ENCODE peak calls at places on chromosomes 5 and 9, in five cellular contexts. One of them, this sample, is unnamed.

GRCh38 chr5:153463806-153464205 is 26.7 kb upstream of the GRIA1 start:
- DNase-seq in K562: no peak
- DNase-seq in HepG2: no peak
- DNase-seq in SK-N-SH: no peak
- DNase-seq in H1: no peak
- DNase-seq in this sample: no peak

GRCh38 chr5:423626-424258 is 19.2 kb upstream of the EXOC3 start:
- DNase-seq in K562: peak; percentile 40
- DNase-seq in HepG2: no peak
- DNase-seq in SK-N-SH: no peak
- DNase-seq in H1: no peak
- DNase-seq in this sample: no peak

GRCh38 chr5:93192107-93192506 is 388.9 kb downstream of the NR2F1-AS1 start:
- DNase-seq in K562: no peak
- DNase-seq in HepG2: peak; percentile 71
- DNase-seq in SK-N-SH: no peak
- DNase-seq in H1: no peak
- DNase-seq in this sample: no peak

GRCh38 chr5:60517094-60517694 is 182.8 kb downstream of the DEPDC1B start:
- DNase-seq in K562: no peak
- DNase-seq in HepG2: no peak
- DNase-seq in SK-N-SH: no peak
- DNase-seq in H1: no peak
- DNase-seq in this sample: no peak

GRCh38 chr5:11273180-11273882 is 512.3 kb upstream of the DAP start:
- DNase-seq in K562: no peak
- DNase-seq in HepG2: no peak
- DNase-seq in SK-N-SH: no peak
- DNase-seq in H1: no peak
- DNase-seq in this sample: no peak

GRCh38 chr9:121916008-121916407 is 177.1 kb downstream of the TTLL11 start:
- DNase-seq in K562: no peak
- DNase-seq in HepG2: no peak
- DNase-seq in SK-N-SH: no peak
- DNase-seq in H1: no peak
- DNase-seq in this sample: no peak

GRCh38 chr5:15388856-15389255 is 111.1 kb upstream of the FBXL7 start:
- DNase-seq in K562: no peak
- DNase-seq in HepG2: no peak
- DNase-seq in SK-N-SH: peak; percentile 71
- DNase-seq in H1: no peak
- DNase-seq in this sample: no peak

GRCh38 chr5:89421035-89421434 is 538.1 kb upstream of the MEF2C start:
- DNase-seq in K562: no peak
- DNase-seq in HepG2: no peak
- DNase-seq in SK-N-SH: no peak
- DNase-seq in H1: no peak
- DNase-seq in this sample: no peak

GRCh38 chr5:79806741-79807140 is 117.1 kb downstream of the CMYA5 start:
- DNase-seq in K562: peak; percentile 18
- DNase-seq in HepG2: no peak
- DNase-seq in SK-N-SH: no peak
- DNase-seq in H1: no peak
- DNase-seq in this sample: no peak

GRCh38 chr5:180467989-180468731 is 26.0 kb upstream of the CNOT6 start:
- DNase-seq in K562: no peak
- DNase-seq in HepG2: no peak
- DNase-seq in SK-N-SH: no peak
- DNase-seq in H1: no peak
- DNase-seq in this sample: no peak

GRCh38 chr5:141758316-141758965 is 76.4 kb upstream of the ARAP3 start:
- DNase-seq in K562: no peak
- DNase-seq in HepG2: no peak
- DNase-seq in SK-N-SH: no peak
- DNase-seq in H1: no peak
- DNase-seq in this sample: no peak

GRCh38 chr9:34612788-34613390 is 992 bp upstream of the RPP25L start:
- DNase-seq in K562: peak; percentile 85
- DNase-seq in HepG2: peak; percentile 73
- DNase-seq in SK-N-SH: peak; percentile 84
- DNase-seq in H1: peak; percentile 90
- DNase-seq in this sample: peak; percentile 56

GRCh38 chr5:122726990-122727616 is 47.8 kb upstream of the SNX2 start:
- DNase-seq in K562: no peak
- DNase-seq in HepG2: no peak
- DNase-seq in SK-N-SH: no peak
- DNase-seq in H1: no peak
- DNase-seq in this sample: no peak

GRCh38 chr5:169856571-169856970 is 123.7 kb downstream of the INSYN2B start:
- DNase-seq in K562: peak; percentile 37
- DNase-seq in HepG2: no peak
- DNase-seq in SK-N-SH: no peak
- DNase-seq in H1: no peak
- DNase-seq in this sample: no peak

GRCh38 chr5:78972654-78973428 is 12.3 kb downstream of the ARSB start:
- DNase-seq in K562: no peak
- DNase-seq in HepG2: no peak
- DNase-seq in SK-N-SH: peak; percentile 62
- DNase-seq in H1: no peak
- DNase-seq in this sample: no peak

GRCh38 chr9:69945671-69946141 is 97.9 kb upstream of the MAMDC2 start:
- DNase-seq in K562: peak; percentile 16
- DNase-seq in HepG2: no peak
- DNase-seq in SK-N-SH: no peak
- DNase-seq in H1: no peak
- DNase-seq in this sample: peak; percentile 41

GRCh38 chr9:138103824-138104206 is 226.2 kb downstream of the CACNA1B start:
- DNase-seq in K562: no peak
- DNase-seq in HepG2: no peak
- DNase-seq in SK-N-SH: no peak
- DNase-seq in H1: peak; percentile 35
- DNase-seq in this sample: no peak

GRCh38 chr9:89038354-89039091 is 47.3 kb downstream of the S1PR3 start:
- DNase-seq in K562: no peak
- DNase-seq in HepG2: no peak
- DNase-seq in SK-N-SH: no peak
- DNase-seq in H1: no peak
- DNase-seq in this sample: no peak

GRCh38 chr9:34823778-34824177 is 113.8 kb upstream of the CCL21 start:
- DNase-seq in K562: no peak
- DNase-seq in HepG2: no peak
- DNase-seq in SK-N-SH: no peak
- DNase-seq in H1: no peak
- DNase-seq in this sample: no peak

GRCh38 chr5:81233080-81233634 is at the start of gene CKMT2:
- DNase-seq in K562: peak; percentile 10
- DNase-seq in HepG2: peak; percentile 33
- DNase-seq in SK-N-SH: no peak
- DNase-seq in H1: peak; percentile 93
- DNase-seq in this sample: no peak

GRCh38 chr5:639253-639530 is 27.1 kb downstream of the CEP72 start:
- DNase-seq in K562: no peak
- DNase-seq in HepG2: no peak
- DNase-seq in SK-N-SH: no peak
- DNase-seq in H1: no peak
- DNase-seq in this sample: no peak

GRCh38 chr5:60842859-60843692 is 993 bp downstream of the ELOVL7 start:
- DNase-seq in K562: peak; percentile 16
- DNase-seq in HepG2: no peak
- DNase-seq in SK-N-SH: peak; percentile 55
- DNase-seq in H1: peak; percentile 69
- DNase-seq in this sample: no peak

GRCh38 chr5:68273717-68274409 is 58.3 kb downstream of the PIK3R1 start:
- DNase-seq in K562: no peak
- DNase-seq in HepG2: no peak
- DNase-seq in SK-N-SH: no peak
- DNase-seq in H1: no peak
- DNase-seq in this sample: no peak

GRCh38 chr5:122858451-122858850 is 13.0 kb downstream of the SNX24 start:
- DNase-seq in K562: no peak
- DNase-seq in HepG2: no peak
- DNase-seq in SK-N-SH: peak; percentile 50
- DNase-seq in H1: no peak
- DNase-seq in this sample: no peak

GRCh38 chr9:38172601-38173000 is 103.6 kb upstream of the SHB start:
- DNase-seq in K562: no peak
- DNase-seq in HepG2: no peak
- DNase-seq in SK-N-SH: peak; percentile 32
- DNase-seq in H1: no peak
- DNase-seq in this sample: no peak

GRCh38 chr5:77697692-77698091 is 59.2 kb upstream of the OTP start:
- DNase-seq in K562: no peak
- DNase-seq in HepG2: no peak
- DNase-seq in SK-N-SH: no peak
- DNase-seq in H1: no peak
- DNase-seq in this sample: no peak

GRCh38 chr9:135813671-135814290 is 93.6 kb downstream of the CAMSAP1 start:
- DNase-seq in K562: no peak
- DNase-seq in HepG2: no peak
- DNase-seq in SK-N-SH: no peak
- DNase-seq in H1: no peak
- DNase-seq in this sample: no peak

GRCh38 chr9:135816179-135816970 is 91.0 kb downstream of the CAMSAP1 start:
- DNase-seq in K562: no peak
- DNase-seq in HepG2: no peak
- DNase-seq in SK-N-SH: no peak
- DNase-seq in H1: no peak
- DNase-seq in this sample: no peak

GRCh38 chr9:135812961-135813360 is 94.4 kb downstream of the CAMSAP1 start:
- DNase-seq in K562: no peak
- DNase-seq in HepG2: no peak
- DNase-seq in SK-N-SH: no peak
- DNase-seq in H1: no peak
- DNase-seq in this sample: no peak

GRCh38 chr9:135815433-135816178 is 91.7 kb downstream of the CAMSAP1 start:
- DNase-seq in K562: no peak
- DNase-seq in HepG2: no peak
- DNase-seq in SK-N-SH: no peak
- DNase-seq in H1: no peak
- DNase-seq in this sample: no peak

DNA sequence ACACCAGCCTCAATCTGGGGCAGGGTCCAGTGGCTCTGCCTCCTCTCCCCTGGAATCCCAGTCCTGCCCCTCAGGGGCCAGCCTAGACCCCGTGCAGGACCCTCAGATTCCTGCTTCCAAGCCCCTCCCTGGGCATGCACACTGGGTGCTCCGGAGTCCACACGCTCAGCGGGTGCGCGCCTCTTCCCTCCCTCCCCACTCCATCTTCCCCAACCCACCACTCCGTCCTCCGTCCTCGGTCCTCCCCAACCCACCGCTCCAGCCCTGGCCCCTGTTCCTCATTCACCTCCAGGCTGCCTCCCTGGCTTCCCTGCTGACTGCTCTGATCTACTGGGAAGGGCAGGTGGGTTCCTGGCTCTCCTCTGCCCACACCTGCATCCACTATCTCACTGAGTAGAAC is 92.9 kb downstream of the CAMSAP1 start:
- DNase-seq in K562: no peak
- DNase-seq in HepG2: no peak
- DNase-seq in SK-N-SH: no peak
- DNase-seq in H1: no peak
- DNase-seq in this sample: no peak
- TF ChIP-seq GABPA in K562: no peak
- TF ChIP-seq GABPA in HepG2: no peak
- TF ChIP-seq GABPA in SK-N-SH: no peak
- TF ChIP-seq GABPA in H1: no peak
- TF ChIP-seq GABPA in this sample: no peak

DNA sequence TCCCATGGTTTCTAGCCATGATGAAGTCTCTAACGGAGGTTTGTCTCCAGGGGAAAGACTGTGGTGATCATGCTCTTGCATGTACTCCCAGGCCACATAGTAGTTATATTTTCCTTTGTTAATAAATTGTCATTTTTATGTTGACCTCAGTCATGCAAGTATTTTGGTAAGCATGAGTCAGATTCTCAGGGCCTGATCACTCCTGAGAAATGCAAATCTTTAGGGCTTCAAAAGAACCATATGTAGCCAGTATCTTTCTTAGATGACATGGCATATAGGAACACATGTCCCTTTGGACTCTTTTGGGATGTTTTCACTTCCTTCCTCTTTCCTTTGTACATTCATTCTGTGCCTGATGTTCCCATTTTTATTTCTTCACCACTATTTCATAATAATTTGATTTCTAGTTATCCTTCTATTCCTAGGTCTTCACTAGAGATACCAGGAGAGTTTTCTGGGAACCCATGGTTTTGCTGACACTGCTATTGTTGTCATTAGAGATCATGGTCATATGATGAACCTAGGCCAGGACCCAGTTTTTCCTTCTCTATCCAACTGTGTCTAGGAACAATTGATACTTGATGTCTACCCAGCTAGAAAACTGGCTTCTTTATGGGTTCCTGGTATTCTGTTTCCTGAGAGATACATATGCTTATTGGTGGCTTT is 248.0 kb upstream of the NREP start:
- DNase-seq in K562: no peak
- DNase-seq in HepG2: no peak
- DNase-seq in SK-N-SH: no peak
- DNase-seq in H1: no peak
- DNase-seq in this sample: no peak
- H3K4me3 ChIP-seq in K562: no peak overlapping the region
- H3K4me3 ChIP-seq in HepG2: no peak overlapping the region
- H3K4me3 ChIP-seq in SK-N-SH: no peak overlapping the region
- H3K4me3 ChIP-seq in H1: no peak overlapping the region
- H3K4me3 ChIP-seq in this sample: no peak overlapping the region

DNA sequence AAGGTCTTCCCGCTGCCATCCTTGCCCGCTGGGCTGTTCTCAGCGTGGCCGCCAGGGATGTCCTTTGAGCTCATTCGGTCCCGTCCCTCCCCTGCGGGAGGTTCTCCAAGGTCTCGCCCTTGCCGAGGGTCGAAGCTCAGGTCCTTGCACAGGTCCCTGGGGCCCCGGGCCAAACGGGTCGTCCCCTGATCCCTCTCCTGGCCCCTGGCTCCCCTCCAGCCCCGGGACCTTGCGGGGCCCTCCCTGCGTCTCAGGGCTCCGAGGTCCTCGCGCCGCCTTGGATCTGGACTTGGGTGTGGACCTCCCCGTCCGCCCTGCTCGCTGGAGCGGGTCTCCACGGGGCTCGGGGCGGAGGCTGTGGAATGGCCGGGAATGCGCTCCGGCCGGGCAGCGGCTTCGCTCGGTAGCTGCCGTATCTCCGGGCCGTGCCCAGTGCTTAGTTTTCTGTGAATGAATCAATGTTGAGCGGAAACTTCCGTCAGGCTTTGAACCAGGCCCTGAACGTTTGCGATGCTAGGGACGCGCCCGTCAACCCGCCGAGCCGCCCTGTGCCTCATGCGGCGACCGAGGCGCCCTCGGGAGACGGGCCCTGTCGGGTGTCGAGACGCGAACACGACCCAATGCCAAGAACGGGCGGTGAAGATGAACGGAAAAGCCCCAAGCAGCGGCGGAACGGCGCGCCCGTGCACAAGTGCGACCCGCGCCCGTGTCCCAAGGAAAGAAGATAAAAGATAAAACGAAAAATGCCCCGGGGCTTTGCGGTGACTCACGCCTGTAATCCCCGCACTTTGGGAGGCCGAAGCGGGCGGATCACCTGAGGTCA is 779 bp downstream of the RNU6ATAC start:
- DNase-seq in K562: no peak
- DNase-seq in HepG2: no peak
- DNase-seq in SK-N-SH: peak; percentile 67
- DNase-seq in H1: peak; percentile 72
- DNase-seq in this sample: no peak
- TF ChIP-seq GABPA in K562: no peak
- TF ChIP-seq GABPA in HepG2: no peak
- TF ChIP-seq GABPA in SK-N-SH: no peak
- TF ChIP-seq GABPA in H1: no peak
- TF ChIP-seq GABPA in this sample: no peak

GRCh38 chr9:21611896-21612295 is 129.8 kb upstream of the IFNE start:
- DNase-seq in K562: no peak
- DNase-seq in HepG2: no peak
- DNase-seq in SK-N-SH: no peak
- DNase-seq in H1: no peak
- DNase-seq in this sample: no peak
- H3K4me3 ChIP-seq in K562: no peak overlapping the region
- H3K4me3 ChIP-seq in HepG2: no peak overlapping the region
- H3K4me3 ChIP-seq in SK-N-SH: no peak overlapping the region
- H3K4me3 ChIP-seq in H1: no peak overlapping the region
- H3K4me3 ChIP-seq in this sample: no peak overlapping the region

This sample was measured in HL-60.